ENCODE peak calls at places on chromosome 3, in ten cellular contexts. E, F, N, J, T, Z, C, O, W and K are unnamed samples.

GRCh38 chr3:122774564-122774963 is 19.1 kb downstream of the HSPBAP1 start:
- DNase-seq in T (no peak), Z (no peak), F (no peak), N (peak), E (no peak), W (peak), O (no peak), J (peak), C (no peak), K (no peak)

GRCh38 chr3:9897408-9898372 is 5.0 kb upstream of the IL17RE start:
- DNase-seq in N (no peak), Z (peak), F (no peak), C (no peak), W (peak), J (peak), O (no peak), T (no peak), E (no peak), K (no peak)

GRCh38 chr3:6216135-6216792 is 644.7 kb upstream of the GRM7 start:
- DNase-seq in N (no peak), C (no peak), T (no peak), W (no peak), F (no peak), O (no peak), J (no peak), Z (no peak), E (no peak), K (no peak)

GRCh38 chr3:188720215-188720614 is 451.6 kb upstream of the TPRG1 start:
- DNase-seq in W (no peak), J (no peak), O (no peak), F (no peak), N (no peak), C (no peak), Z (no peak), T (no peak), E (no peak), K (no peak)

GRCh38 chr3:167653155-167653554 is 587 bp downstream of the WDR49 start:
- DNase-seq in Z (no peak), O (no peak), C (no peak), W (no peak), N (no peak), T (no peak), F (no peak), J (no peak), E (no peak), K (no peak)

GRCh38 chr3:143484851-143485512 is 363.3 kb downstream of the SLC9A9 start:
- DNase-seq in T (no peak), W (no peak), O (no peak), Z (no peak), J (no peak), N (no peak), C (no peak), F (no peak), E (no peak), K (no peak)

GRCh38 chr3:147614210-147614609 is 205.0 kb downstream of the ZIC1 start:
- DNase-seq in Z (no peak), J (no peak), T (no peak), O (no peak), F (no peak), N (no peak), C (no peak), E (no peak), W (no peak), K (no peak)

GRCh38 chr3:176633511-176633910 is 563.8 kb downstream of the TBL1XR1 start:
- DNase-seq in W (no peak), T (peak), C (no peak), O (no peak), Z (no peak), E (no peak), F (no peak), N (no peak), J (no peak), K (no peak)

GRCh38 chr3:50588759-50589433 is 19.6 kb downstream of the HEMK1 start:
- DNase-seq in J (peak), N (no peak), O (no peak), C (no peak), T (no peak), Z (no peak), E (no peak), F (no peak), W (peak), K (no peak)

GRCh38 chr3:192038726-192039125 is 577.8 kb downstream of the PYDC2 start:
- DNase-seq in T (no peak), Z (peak), E (no peak), N (no peak), C (no peak), J (peak), F (no peak), O (no peak), W (peak), K (no peak)

GRCh38 chr3:110575702-110576101 is 495.9 kb upstream of the NECTIN3 start:
- DNase-seq in W (no peak), E (no peak), J (no peak), O (no peak), Z (no peak), F (no peak), N (no peak), T (no peak), C (peak), K (no peak)